ENCODE peak calls at places on chromosome 14, in five cellular contexts. L, C, R, N and A are unnamed samples.

GRCh38 chr14:105197274-105197673 is 16.2 kb upstream of the NUDT14 start:
- DNase-seq in L (no peak), C (no peak), R (peak), N (no peak), A (no peak)

GRCh38 chr14:73977896-73978295 is 27.8 kb downstream of the COQ6 start:
- DNase-seq in L (peak), C (no peak), R (no peak), N (no peak), A (no peak)

GRCh38 chr14:22886500-22887259 is 3.7 kb downstream of the REM2 start:
- DNase-seq in L (no peak), C (no peak), R (peak), N (no peak), A (peak)

GRCh38 chr14:52348796-52349195 is 34.7 kb downstream of the PTGER2 start:
- DNase-seq in L (no peak), C (no peak), R (no peak), N (no peak), A (no peak)

GRCh38 chr14:21915814-21916213 is 242.2 kb upstream of the OR4E1 start:
- DNase-seq in L (no peak), C (no peak), R (peak), N (no peak), A (no peak)

GRCh38 chr14:100558966-100559365 is 28.3 kb downstream of the BEGAIN start:
- DNase-seq in L (no peak), C (no peak), R (no peak), N (no peak), A (no peak)

GRCh38 chr14:101551729-101552595 is 9.3 kb upstream of the DIO3 start:
- DNase-seq in L (no peak), C (no peak), R (no peak), N (no peak), A (no peak)

GRCh38 chr14:52801014-52801708 is 9.8 kb upstream of the GNPNAT1 start:
- DNase-seq in L (no peak), C (peak), R (peak), N (no peak), A (peak)

GRCh38 chr14:24051789-24052655 is at the start of gene CARMIL3:
- DNase-seq in L (no peak), C (peak), R (peak), N (no peak), A (peak)

GRCh38 chr14:56630707-56631106 is 51.1 kb downstream of the TMEM260 start:
- DNase-seq in L (no peak), C (no peak), R (no peak), N (no peak), A (no peak)

GRCh38 chr14:91924871-91925726 is 22.4 kb downstream of the FBLN5 start:
- DNase-seq in L (no peak), C (no peak), R (no peak), N (no peak), A (peak)

GRCh38 chr14:37901978-37902377 is 305.7 kb upstream of the SSTR1 start:
- DNase-seq in L (no peak), C (no peak), R (no peak), N (no peak), A (no peak)

GRCh38 chr14:48970995-48971394 is 615.2 kb downstream of the RPS29 start:
- DNase-seq in L (no peak), C (no peak), R (no peak), N (no peak), A (no peak)

GRCh38 chr14:24789277-24789832 is 155.4 kb upstream of the GZMB start:
- DNase-seq in L (no peak), C (no peak), R (no peak), N (no peak), A (no peak)

GRCh38 chr14:74517731-74518130 is 24.2 kb downstream of the ISCA2 start:
- DNase-seq in L (no peak), C (no peak), R (no peak), N (no peak), A (no peak)

GRCh38 chr14:70707138-70708038 is 65.7 kb downstream of the TTC9 start:
- DNase-seq in L (peak), C (peak), R (peak), N (no peak), A (no peak)

GRCh38 chr14:80930836-80931389 is 10.6 kb downstream of the CEP128 start:
- DNase-seq in L (no peak), C (peak), R (peak), N (peak), A (no peak)

GRCh38 chr14:67636361-67636919 is 16.7 kb downstream of the ARG2 start:
- DNase-seq in L (no peak), C (no peak), R (no peak), N (no peak), A (no peak)

GRCh38 chr14:65482769-65483438 is 70.4 kb downstream of the FUT8 start:
- DNase-seq in L (no peak), C (no peak), R (no peak), N (no peak), A (no peak)

GRCh38 chr14:64478634-64479250 is 13.4 kb downstream of the AKAP5 start:
- DNase-seq in L (no peak), C (peak), R (no peak), N (peak), A (no peak)

GRCh38 chr14:27090716-27091115 is 492.9 kb upstream of the NOVA1 start:
- DNase-seq in L (no peak), C (no peak), R (no peak), N (no peak), A (no peak)

GRCh38 chr14:101113835-101114725 is 210.6 kb upstream of the RTL1 start:
- DNase-seq in L (no peak), C (no peak), R (no peak), N (no peak), A (peak)

GRCh38 chr14:100362311-100362927 is 39.3 kb downstream of the SLC25A47 start:
- DNase-seq in L (no peak), C (no peak), R (no peak), N (no peak), A (no peak)

GRCh38 chr14:102514987-102515733 is 5.6 kb upstream of the ANKRD9 start:
- DNase-seq in L (no peak), C (no peak), R (no peak), N (no peak), A (no peak)

GRCh38 chr14:19878029-19878642 is 3.2 kb downstream of the OR4K2 start:
- DNase-seq in L (no peak), C (peak), R (peak), N (no peak), A (no peak)